ENCODE peak calls at places on chromosomes 11 and 22, in nine cellular contexts. One of them, this sample, is unnamed.

GRCh38 chr22:35409783-35410662 is 10.1 kb downstream of the MCM5 start:
- DNase-seq in activated T-helper 1 cell treated with Interleukin-2 at 50 U/mL for 16 hours: no peak
- DNase-seq in NCI-H1417: no peak
- DNase-seq in GM04503: no peak
- DNase-seq in AG09319: no peak
- DNase-seq in activated naive CD4-positive, alpha-beta T cell: no peak
- DNase-seq in CMK: no peak
- DNase-seq in Calu3: no peak
- DNase-seq in epithelial cell of esophagus: no peak
- DNase-seq in this sample: peak; percentile 2

GRCh38 chr11:74478877-74479276 is 11.5 kb upstream of the KCNE3 start:
- DNase-seq in activated T-helper 1 cell treated with Interleukin-2 at 50 U/mL for 16 hours: no peak
- DNase-seq in NCI-H1417: no peak
- DNase-seq in GM04503: no peak
- DNase-seq in AG09319: no peak
- DNase-seq in activated naive CD4-positive, alpha-beta T cell: no peak
- DNase-seq in CMK: no peak
- DNase-seq in Calu3: no peak
- DNase-seq in epithelial cell of esophagus: no peak
- DNase-seq in this sample: no peak

GRCh38 chr11:40689823-40690222 is 769.6 kb downstream of the LRRC4C start:
- DNase-seq in activated T-helper 1 cell treated with Interleukin-2 at 50 U/mL for 16 hours: no peak
- DNase-seq in NCI-H1417: no peak
- DNase-seq in GM04503: no peak
- DNase-seq in AG09319: no peak
- DNase-seq in activated naive CD4-positive, alpha-beta T cell: no peak
- DNase-seq in CMK: no peak
- DNase-seq in Calu3: no peak
- DNase-seq in epithelial cell of esophagus: no peak
- DNase-seq in this sample: no peak

GRCh38 chr11:120482149-120482548 is 29.4 kb upstream of the GRIK4 start:
- DNase-seq in activated T-helper 1 cell treated with Interleukin-2 at 50 U/mL for 16 hours: no peak
- DNase-seq in NCI-H1417: no peak
- DNase-seq in GM04503: peak; percentile 8
- DNase-seq in AG09319: no peak
- DNase-seq in activated naive CD4-positive, alpha-beta T cell: no peak
- DNase-seq in CMK: no peak
- DNase-seq in Calu3: no peak
- DNase-seq in epithelial cell of esophagus: peak; percentile 29
- DNase-seq in this sample: peak; percentile 20

GRCh38 chr22:31150615-31151014 is 9.4 kb upstream of the RNF185 start:
- DNase-seq in activated T-helper 1 cell treated with Interleukin-2 at 50 U/mL for 16 hours: no peak
- DNase-seq in NCI-H1417: no peak
- DNase-seq in GM04503: no peak
- DNase-seq in AG09319: no peak
- DNase-seq in activated naive CD4-positive, alpha-beta T cell: no peak
- DNase-seq in CMK: no peak
- DNase-seq in Calu3: peak; percentile 39
- DNase-seq in epithelial cell of esophagus: no peak
- DNase-seq in this sample: peak; percentile 3

GRCh38 chr11:72646024-72646423 is 28.2 kb downstream of the PDE2A start:
- DNase-seq in activated T-helper 1 cell treated with Interleukin-2 at 50 U/mL for 16 hours: no peak
- DNase-seq in NCI-H1417: no peak
- DNase-seq in GM04503: no peak
- DNase-seq in AG09319: no peak
- DNase-seq in activated naive CD4-positive, alpha-beta T cell: no peak
- DNase-seq in CMK: no peak
- DNase-seq in Calu3: no peak
- DNase-seq in epithelial cell of esophagus: no peak
- DNase-seq in this sample: no peak

GRCh38 chr22:35821654-35822053 is 104.0 kb downstream of the APOL5 start:
- DNase-seq in activated T-helper 1 cell treated with Interleukin-2 at 50 U/mL for 16 hours: no peak
- DNase-seq in NCI-H1417: no peak
- DNase-seq in GM04503: no peak
- DNase-seq in AG09319: no peak
- DNase-seq in activated naive CD4-positive, alpha-beta T cell: no peak
- DNase-seq in CMK: no peak
- DNase-seq in Calu3: no peak
- DNase-seq in epithelial cell of esophagus: no peak
- DNase-seq in this sample: peak; percentile 1

GRCh38 chr11:1499261-1499890 is 12.8 kb upstream of the MOB2 start:
- DNase-seq in activated T-helper 1 cell treated with Interleukin-2 at 50 U/mL for 16 hours: no peak
- DNase-seq in NCI-H1417: no peak
- DNase-seq in GM04503: no peak
- DNase-seq in AG09319: no peak
- DNase-seq in activated naive CD4-positive, alpha-beta T cell: no peak
- DNase-seq in CMK: no peak
- DNase-seq in Calu3: no peak
- DNase-seq in epithelial cell of esophagus: no peak
- DNase-seq in this sample: no peak

GRCh38 chr22:37843746-37844089 is 416 bp downstream of the ANKRD54 start:
- DNase-seq in activated T-helper 1 cell treated with Interleukin-2 at 50 U/mL for 16 hours: peak; percentile 35
- DNase-seq in NCI-H1417: no peak
- DNase-seq in GM04503: no peak
- DNase-seq in AG09319: no peak
- DNase-seq in activated naive CD4-positive, alpha-beta T cell: no peak
- DNase-seq in CMK: peak; percentile 33
- DNase-seq in Calu3: peak; percentile 61
- DNase-seq in epithelial cell of esophagus: no peak
- DNase-seq in this sample: no peak

GRCh38 chr11:129842138-129842537 is 26.5 kb downstream of the TMEM45B start:
- DNase-seq in activated T-helper 1 cell treated with Interleukin-2 at 50 U/mL for 16 hours: no peak
- DNase-seq in NCI-H1417: no peak
- DNase-seq in GM04503: no peak
- DNase-seq in AG09319: no peak
- DNase-seq in activated naive CD4-positive, alpha-beta T cell: no peak
- DNase-seq in CMK: no peak
- DNase-seq in Calu3: no peak
- DNase-seq in epithelial cell of esophagus: no peak
- DNase-seq in this sample: no peak

GRCh38 chr11:12189543-12190235 is 79.3 kb downstream of the MICAL2 start:
- DNase-seq in activated T-helper 1 cell treated with Interleukin-2 at 50 U/mL for 16 hours: no peak
- DNase-seq in NCI-H1417: peak; percentile 42
- DNase-seq in GM04503: no peak
- DNase-seq in AG09319: no peak
- DNase-seq in activated naive CD4-positive, alpha-beta T cell: no peak
- DNase-seq in CMK: no peak
- DNase-seq in Calu3: no peak
- DNase-seq in epithelial cell of esophagus: peak; percentile 98
- DNase-seq in this sample: no peak

GRCh38 chr22:24146791-24147353 is 34.4 kb upstream of the SUSD2 start:
- DNase-seq in activated T-helper 1 cell treated with Interleukin-2 at 50 U/mL for 16 hours: no peak
- DNase-seq in NCI-H1417: peak; percentile 13
- DNase-seq in GM04503: peak; percentile 64
- DNase-seq in AG09319: peak; percentile 46
- DNase-seq in activated naive CD4-positive, alpha-beta T cell: no peak
- DNase-seq in CMK: no peak
- DNase-seq in Calu3: no peak
- DNase-seq in epithelial cell of esophagus: no peak
- DNase-seq in this sample: peak; percentile 19

GRCh38 chr11:31958086-31958735 is 132.7 kb upstream of the RCN1 start:
- DNase-seq in activated T-helper 1 cell treated with Interleukin-2 at 50 U/mL for 16 hours: peak; percentile 1
- DNase-seq in NCI-H1417: no peak
- DNase-seq in GM04503: no peak
- DNase-seq in AG09319: no peak
- DNase-seq in activated naive CD4-positive, alpha-beta T cell: peak; percentile 12
- DNase-seq in CMK: no peak
- DNase-seq in Calu3: peak; percentile 73
- DNase-seq in epithelial cell of esophagus: peak; percentile 59
- DNase-seq in this sample: peak; percentile 68